ENCODE peak calls at places on chromosomes 11 and 22, in five cellular contexts. J, C, T, O and S are unnamed samples.

GRCh38 chr22:38314140-38314991 is 2.9 kb downstream of the CSNK1E start:
- DNase-seq in O (peak; percentile 76), J (peak; percentile 26), C (peak; percentile 56), T (no peak), S (peak; percentile 39)

GRCh38 chr11:26572770-26573402 is 823 bp upstream of the MUC15 start:
- DNase-seq in O (no peak), C (no peak), T (no peak), J (no peak), S (no peak)

GRCh38 chr11:6259638-6260019 is at the start of gene CCKBR:
- DNase-seq in J (peak; percentile 64), C (no peak), O (no peak), T (no peak), S (no peak)

GRCh38 chr11:75204012-75204674 is 36.4 kb upstream of the TPBGL start:
- DNase-seq in T (no peak), O (no peak), J (peak; percentile 51), C (no peak), S (no peak)

GRCh38 chr11:17601206-17602075 is 54.4 kb downstream of the OTOG start:
- DNase-seq in T (no peak), J (no peak), C (no peak), O (no peak), S (no peak)

GRCh38 chr11:97888641-97889040 is 1132.1 kb upstream of the CNTN5 start:
- DNase-seq in T (no peak), O (no peak), C (no peak), J (no peak), S (no peak)

GRCh38 chr11:14500181-14500651 is 605 bp upstream of the COPB1 start:
- DNase-seq in C (peak; percentile 61), O (peak; percentile 71), J (peak; percentile 63), T (peak; percentile 50), S (peak; percentile 66)

GRCh38 chr11:130312046-130312445 is 2.7 kb downstream of the ZBTB44 start:
- DNase-seq in O (no peak), C (no peak), J (no peak), T (no peak), S (no peak)

GRCh38 chr22:39443416-39443815 is 13.4 kb upstream of the MGAT3 start:
- DNase-seq in C (no peak), O (no peak), J (no peak), T (no peak), S (no peak)

GRCh38 chr22:38953577-38954413 is 3.6 kb upstream of the APOBEC3A start:
- DNase-seq in T (no peak), C (no peak), J (peak; percentile 51), O (no peak), S (no peak)

GRCh38 chr22:29820941-29821789 is 16.9 kb downstream of the ASCC2 start:
- DNase-seq in C (peak; percentile 100), J (peak; percentile 92), O (no peak), T (peak; percentile 90), S (peak; percentile 100)

GRCh38 chr22:19460036-19460435 is 12.5 kb upstream of the C22orf39 start:
- DNase-seq in C (no peak), O (no peak), T (no peak), J (no peak), S (no peak)

GRCh38 chr11:46112961-46113617 is 8.2 kb downstream of the PHF21A start:
- DNase-seq in C (peak; percentile 72), T (no peak), J (peak; percentile 72), O (peak; percentile 80), S (peak; percentile 70)

GRCh38 chr11:33311680-33312079 is 54.5 kb downstream of the HIPK3 start:
- DNase-seq in O (no peak), T (no peak), J (no peak), C (no peak), S (no peak)

GRCh38 chr11:94245121-94245520 is 59.3 kb upstream of the IZUMO1R start:
- DNase-seq in J (no peak), C (no peak), T (no peak), O (no peak), S (no peak)

GRCh38 chr11:114321621-114322257 is 25.5 kb downstream of the NNMT start:
- DNase-seq in C (peak; percentile 67), J (no peak), O (no peak), T (peak; percentile 25), S (peak; percentile 93)

GRCh38 chr11:126345759-126346585 is 9.5 kb upstream of the ST3GAL4 start:
- DNase-seq in C (peak; percentile 91), T (no peak), O (no peak), J (peak; percentile 76), S (peak; percentile 97)

GRCh38 chr11:111983187-111983986 is 41.8 kb upstream of the DLAT start:
- DNase-seq in O (no peak), C (no peak), T (no peak), J (peak; percentile 83), S (no peak)

GRCh38 chr11:66008468-66009101 is 3.2 kb upstream of the CST6 start:
- DNase-seq in T (no peak), O (no peak), C (no peak), J (no peak), S (no peak)

GRCh38 chr22:36986242-36986821 is 32.9 kb downstream of the TST start:
- DNase-seq in O (peak; percentile 29), C (no peak), J (no peak), T (no peak), S (no peak)

GRCh38 chr22:50672471-50673230 is at the start of gene SHANK3:
- DNase-seq in T (peak; percentile 81), O (no peak), J (peak; percentile 3), C (no peak), S (no peak)

GRCh38 chr11:111512296-111513239 is at the start of gene BTG4:
- DNase-seq in T (no peak), J (peak; percentile 34), O (no peak), C (no peak), S (no peak)

GRCh38 chr11:27619039-27619438 is 81.2 kb downstream of the BDNF start:
- DNase-seq in O (no peak), C (no peak), J (no peak), T (no peak), S (no peak)

GRCh38 chr11:63802637-63803414 is 10.4 kb upstream of the SPINDOC start:
- DNase-seq in J (no peak), C (peak; percentile 72), T (no peak), O (no peak), S (peak; percentile 21)

GRCh38 chr11:130103296-130103814 is 33.7 kb downstream of the APLP2 start:
- DNase-seq in J (peak; percentile 30), T (no peak), C (peak; percentile 75), O (no peak), S (peak; percentile 94)

GRCh38 chr11:73149105-73149504 is 7.0 kb upstream of the FCHSD2 start:
- DNase-seq in C (no peak), T (no peak), J (no peak), O (no peak), S (no peak)

DNA sequence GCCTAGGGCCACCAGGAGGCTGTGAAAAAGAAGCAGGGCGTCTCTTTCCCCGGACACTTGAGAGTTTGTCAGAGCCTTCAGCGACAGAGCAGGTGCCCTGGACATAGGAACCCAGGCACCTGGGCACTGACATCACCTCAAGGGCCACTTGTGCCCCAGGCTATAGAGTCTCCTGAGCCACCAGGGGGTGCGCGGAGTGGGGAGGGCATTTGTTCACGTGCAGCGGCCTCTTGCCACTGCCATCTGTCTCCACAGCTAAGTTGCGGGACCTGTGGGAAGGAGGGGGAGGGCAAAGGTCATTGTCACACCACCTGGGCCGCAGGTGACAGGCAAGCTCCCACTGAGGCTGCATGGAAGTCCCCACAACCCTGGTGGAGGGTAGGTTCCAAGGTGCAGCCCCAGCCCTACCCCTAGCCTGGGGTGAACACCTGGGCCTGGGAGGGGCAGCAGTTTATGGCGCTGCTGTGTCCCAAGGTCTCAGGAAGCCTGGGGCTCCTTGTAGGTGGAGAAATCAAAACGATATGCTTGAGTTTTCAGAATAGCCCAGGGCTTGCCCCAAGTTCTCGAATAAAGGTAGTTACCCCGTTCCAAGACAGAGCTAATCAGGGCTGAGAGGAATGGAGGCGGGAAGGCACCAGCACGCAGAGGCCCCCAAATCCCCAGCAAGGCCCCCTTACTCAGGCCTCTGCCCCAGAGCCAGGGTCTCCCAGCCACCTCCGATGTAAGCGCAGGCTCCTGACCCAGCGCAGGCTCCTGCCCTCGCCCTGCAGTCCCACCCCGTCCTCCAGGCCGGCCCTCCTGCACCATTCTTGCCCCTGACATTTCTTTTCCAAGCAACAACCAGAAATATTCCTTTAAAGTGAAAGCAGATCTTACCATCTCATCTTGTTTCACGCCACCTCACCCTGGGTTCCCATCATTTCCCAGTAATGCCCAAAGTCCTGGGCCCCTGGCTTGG is 79.3 kb downstream of the PIWIL3 start:
- DNase-seq in T (no peak), O (no peak), J (no peak), C (no peak), S (no peak)
- TF ChIP-seq CTCF in T (no peak), O (no peak), J (no peak), C (no peak), S (no peak)

GRCh38 chr11:8833568-8834275 is 77.3 kb upstream of the AKIP1 start:
- DNase-seq in J (no peak), O (no peak), T (no peak), C (no peak), S (no peak)
- TF ChIP-seq CTCF in J (no peak), O (no peak), T (no peak), C (no peak), S (no peak)

DNA sequence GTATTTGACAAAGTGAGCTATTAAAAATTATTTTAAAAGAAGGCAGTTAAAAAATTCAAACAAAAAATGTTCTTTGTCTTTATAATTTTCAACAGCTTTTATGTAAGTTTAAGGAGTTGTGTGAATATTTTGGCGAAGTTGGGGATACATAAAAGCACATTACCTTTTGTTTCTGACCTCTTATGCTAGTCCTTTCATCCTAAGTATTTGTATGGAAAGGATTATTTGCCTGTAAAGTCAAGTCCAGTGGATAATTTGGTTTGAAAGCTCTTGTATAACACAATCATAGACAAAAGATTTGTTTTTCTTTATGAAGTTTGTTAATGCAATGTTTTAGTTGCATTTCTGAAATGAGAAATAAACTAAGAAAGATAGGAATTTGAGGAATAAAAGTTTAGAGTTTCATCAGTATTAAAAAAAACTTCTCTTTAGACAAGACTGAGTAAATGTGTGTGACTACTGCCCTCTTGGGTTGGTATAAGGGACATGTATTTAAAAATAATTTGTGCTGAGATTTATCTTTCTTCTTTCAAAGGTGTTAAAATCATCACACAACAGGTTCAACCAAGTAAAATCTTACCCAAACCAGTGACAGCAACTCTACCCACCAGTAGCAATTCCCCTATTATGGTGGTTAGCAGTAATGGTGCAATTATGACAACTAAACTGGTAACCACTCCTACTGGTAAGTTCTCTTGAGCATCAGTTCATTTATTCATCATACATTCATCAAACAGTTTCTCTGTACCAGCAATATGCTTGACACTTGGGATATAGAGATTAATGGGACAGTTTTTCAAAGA is 68.2 kb downstream of the EMSY start:
- DNase-seq in T (no peak), C (peak; percentile 69), O (peak; percentile 32), J (peak; percentile 26), S (peak; percentile 77)
- TF ChIP-seq CTCF in T (peak; percentile 53), C (peak; percentile 44), O (peak; percentile 80), J (peak; percentile 60), S (peak; percentile 47)

GRCh38 chr11:2208691-2209369 is 37.2 kb upstream of the TH start:
- DNase-seq in T (peak; percentile 13), J (no peak), C (no peak), O (no peak), S (no peak)
- TF ChIP-seq CTCF in T (no peak), J (peak; percentile 18), C (no peak), O (no peak), S (no peak)